ENCODE peak calls at places on chromosomes 2 and 18, in nine cellular contexts. E is transverse colon, I is vagina, N is endothelial cell of umbilical vein, W is sigmoid colon, L is adrenal gland, Q is body of pancreas, T is esophagus squamous epithelium, B is prostate gland. C is an unnamed sample.

GRCh38 chr2:111957872-111958354 is 59.5 kb downstream of the MERTK start:
- DNase-seq in B (no peak), W (no peak), E (no peak), I (no peak), L (peak; percentile 39), Q (no peak), N (no peak), T (no peak), C (no peak)

GRCh38 chr2:216856666-216857065 is 3.2 kb downstream of the TNP1 start:
- DNase-seq in Q (no peak), L (no peak), T (no peak), B (no peak), N (no peak), E (no peak), I (no peak), W (no peak), C (no peak)

GRCh38 chr18:3213231-3214059 is 6.3 kb downstream of the MYOM1 start:
- DNase-seq in W (no peak), I (no peak), E (no peak), N (peak; percentile 10), L (peak; percentile 7), T (no peak), Q (no peak), B (no peak), C (no peak)

GRCh38 chr2:72204782-72205545 is 57.3 kb upstream of the CYP26B1 start:
- DNase-seq in I (no peak), W (no peak), T (no peak), E (no peak), B (no peak), N (peak; percentile 41), L (no peak), Q (no peak), C (no peak)

GRCh38 chr2:211225784-211226183 is 669.4 kb downstream of the CPS1 start:
- DNase-seq in N (no peak), W (no peak), Q (no peak), T (no peak), E (no peak), B (no peak), I (no peak), L (no peak), C (no peak)

GRCh38 chr2:197804758-197805597 is 585 bp downstream of the PLCL1 start:
- DNase-seq in E (no peak), L (peak; percentile 31), T (no peak), W (peak; percentile 80), N (peak; percentile 61), B (no peak), Q (peak; percentile 12), I (no peak), C (peak; percentile 29)

GRCh38 chr2:98806266-98806697 is 75.3 kb upstream of the MGAT4A start:
- DNase-seq in Q (peak; percentile 93), N (peak; percentile 69), E (peak; percentile 56), B (peak; percentile 87), W (peak; percentile 93), L (peak; percentile 22), T (no peak), I (peak; percentile 86), C (no peak)

GRCh38 chr2:175690113-175690716 is 311.9 kb downstream of the LNPK start:
- DNase-seq in W (no peak), B (peak; percentile 41), E (peak; percentile 24), N (peak; percentile 81), I (no peak), L (peak; percentile 56), T (no peak), Q (peak; percentile 35), C (peak; percentile 61)

GRCh38 chr2:65228249-65228750 is 669 bp downstream of the ACTR2 start:
- DNase-seq in E (no peak), B (no peak), W (no peak), I (no peak), L (peak; percentile 21), Q (no peak), N (peak; percentile 58), T (no peak), C (peak; percentile 48)

GRCh38 chr2:121207494-121207893 is 77.5 kb downstream of the TFCP2L1 start:
- DNase-seq in T (no peak), E (no peak), B (no peak), Q (no peak), I (no peak), W (no peak), L (no peak), N (no peak), C (no peak)
- TF ChIP-seq POLR2A in T (no peak), E (no peak), B (no peak), Q (no peak), I (no peak), W (no peak), L (no peak), N (no peak), C (no peak)

DNA sequence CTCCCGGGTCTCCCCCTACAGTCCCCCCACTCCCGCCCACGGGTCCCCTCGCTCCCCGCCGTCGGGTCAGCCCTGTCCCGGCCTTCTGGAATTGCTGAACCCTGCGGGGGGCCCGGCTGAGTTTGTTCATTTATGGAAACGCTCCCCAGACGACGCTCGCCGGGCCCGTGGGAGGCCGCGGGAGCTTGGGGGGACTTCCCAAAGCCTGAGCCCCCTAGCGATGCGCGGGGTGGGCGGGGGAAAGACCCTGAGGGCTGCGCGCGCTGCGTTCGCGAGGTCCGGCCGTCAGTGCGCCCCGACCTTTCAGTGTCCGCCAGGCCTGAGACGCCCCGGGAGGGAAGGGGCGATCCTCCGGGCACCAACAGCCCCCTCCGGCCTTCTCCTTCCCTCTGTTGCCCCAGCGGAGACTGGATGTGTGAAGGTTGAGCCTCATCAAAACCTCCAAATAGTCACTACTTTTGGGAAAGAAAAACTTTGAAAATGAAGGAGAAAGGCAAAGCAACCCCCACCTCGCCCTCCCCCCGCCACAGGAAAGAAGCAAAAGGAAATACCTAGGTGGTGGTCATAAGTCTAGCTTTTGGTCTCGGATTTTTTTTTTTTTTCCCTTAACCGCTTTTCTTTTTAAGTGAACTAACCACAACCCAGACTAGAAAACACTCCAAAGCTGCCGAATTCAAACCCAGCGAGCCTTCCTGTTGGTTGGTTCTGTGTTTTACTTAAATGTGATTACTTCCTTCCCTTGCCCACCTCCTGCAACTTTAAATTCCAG is 509 bp upstream of the CYS1 start:
- DNase-seq in L (no peak), Q (no peak), E (no peak), N (no peak), W (peak; percentile 74), I (no peak), T (no peak), B (no peak), C (no peak)
- TF ChIP-seq POLR2A in L (no peak), Q (peak; percentile 54), E (no peak), N (no peak), W (no peak), I (no peak), T (no peak), B (no peak), C (no peak)

GRCh38 chr18:36066731-36067117 is 635 bp downstream of the RPRD1A start:
- DNase-seq in W (no peak), T (no peak), B (no peak), L (no peak), I (no peak), Q (no peak), N (no peak), E (no peak), C (no peak)

GRCh38 chr18:36064027-36064808 is 3.1 kb downstream of the RPRD1A start:
- DNase-seq in T (no peak), L (no peak), N (no peak), E (no peak), Q (no peak), W (no peak), I (no peak), B (no peak), C (no peak)

GRCh38 chr18:36066001-36066400 is 1.4 kb downstream of the RPRD1A start:
- DNase-seq in N (peak; percentile 64), Q (no peak), L (no peak), I (no peak), W (no peak), T (no peak), E (no peak), B (no peak), C (no peak)

GRCh38 chr18:36067118-36067957 is at the start of gene RPRD1A:
- DNase-seq in L (peak; percentile 98), T (peak; percentile 83), E (peak; percentile 99), N (peak; percentile 97), W (peak; percentile 98), Q (peak; percentile 99), I (peak; percentile 92), B (peak; percentile 95), C (peak; percentile 99)
- TF ChIP-seq POLR2A in L (peak; percentile 78), T (peak; percentile 43), E (peak; percentile 62), N (peak; percentile 36), W (peak; percentile 37), Q (peak; percentile 77), I (no peak), B (peak; percentile 42), C (peak; percentile 19)

DNA sequence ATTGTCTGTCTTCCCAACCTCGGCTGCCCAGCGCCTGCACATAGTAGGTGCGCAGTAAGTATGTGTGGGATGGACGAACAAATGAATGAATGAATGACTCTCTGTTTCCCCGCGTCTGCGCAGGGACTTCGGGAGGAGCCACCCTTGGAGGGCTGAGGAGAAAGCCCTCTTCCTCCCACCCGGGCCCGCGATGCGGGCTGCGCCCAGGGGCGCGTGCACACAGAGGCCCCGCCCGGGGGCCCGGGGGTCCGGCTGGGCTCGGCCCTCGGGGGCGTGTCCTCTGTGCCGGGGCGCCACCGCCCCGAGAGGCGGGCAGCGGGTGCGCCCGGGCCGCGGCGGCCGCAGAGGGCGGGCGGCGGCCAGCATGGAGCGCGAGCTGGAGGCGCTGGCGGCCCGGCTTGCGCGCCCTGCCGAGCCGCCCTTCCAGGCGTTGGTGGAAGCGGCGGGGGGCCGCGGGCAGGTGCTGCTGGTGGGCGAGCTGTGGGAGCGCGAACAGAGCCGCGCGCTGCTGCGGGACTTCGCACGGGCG is at the start of gene C2orf72:
- DNase-seq in I (no peak), B (no peak), W (no peak), T (no peak), E (no peak), L (no peak), Q (peak; percentile 22), N (no peak), C (no peak)
- TF ChIP-seq POLR2A in I (no peak), B (no peak), W (no peak), T (no peak), E (no peak), L (no peak), Q (peak; percentile 16), N (no peak), C (no peak)

GRCh38 chr2:166135152-166135848 is 7.5 kb upstream of the SCN1A start:
- DNase-seq in L (no peak), E (no peak), I (no peak), Q (no peak), T (no peak), N (no peak), W (no peak), B (no peak), C (no peak)

GRCh38 chr2:166133653-166134052 is 5.8 kb upstream of the SCN1A start:
- DNase-seq in I (no peak), Q (no peak), B (no peak), T (no peak), W (no peak), L (no peak), E (no peak), N (no peak), C (no peak)

GRCh38 chr2:166137331-166137730 is 9.5 kb upstream of the SCN1A start:
- DNase-seq in N (no peak), W (no peak), Q (no peak), E (no peak), I (no peak), B (no peak), T (no peak), L (no peak), C (no peak)

GRCh38 chr2:166135849-166136258 is 8.0 kb upstream of the SCN1A start:
- DNase-seq in T (no peak), E (no peak), Q (no peak), W (no peak), B (no peak), I (no peak), L (no peak), N (no peak), C (no peak)

GRCh38 chr2:166134252-166135151 is 6.7 kb upstream of the SCN1A start:
- DNase-seq in Q (peak; percentile 64), L (no peak), T (no peak), E (no peak), N (no peak), I (no peak), W (no peak), B (no peak), C (no peak)
- TF ChIP-seq POLR2A in Q (no peak), L (no peak), T (no peak), E (no peak), N (no peak), I (no peak), W (no peak), B (no peak), C (no peak)

C was measured in Peyer's patch.